ENCODE peak calls at places on chromosome 12, in six cellular contexts. One of them, this sample, is unnamed.

GRCh38 chr12:63084501-63084900 is 66.5 kb downstream of the AVPR1A start:
- DNase-seq in kidney: no peak
- DNase-seq in astrocyte of the spinal cord: no peak
- DNase-seq in left lung: no peak
- DNase-seq in IMR-90: no peak
- DNase-seq in Karpas-422: no peak
- DNase-seq in this sample: no peak

GRCh38 chr12:34402228-34402898 is 380.1 kb downstream of the ALG10 start:
- DNase-seq in kidney: peak; percentile 56
- DNase-seq in astrocyte of the spinal cord: no peak
- DNase-seq in left lung: peak; percentile 64
- DNase-seq in IMR-90: no peak
- DNase-seq in Karpas-422: no peak
- DNase-seq in this sample: no peak

GRCh38 chr12:44626883-44627282 is 249.2 kb downstream of the NELL2 start:
- DNase-seq in kidney: no peak
- DNase-seq in astrocyte of the spinal cord: no peak
- DNase-seq in left lung: no peak
- DNase-seq in IMR-90: no peak
- DNase-seq in Karpas-422: no peak
- DNase-seq in this sample: no peak

GRCh38 chr12:123532808-123533649 is 490 bp downstream of the RILPL1 start:
- DNase-seq in kidney: peak; percentile 87
- DNase-seq in astrocyte of the spinal cord: peak; percentile 35
- DNase-seq in left lung: peak; percentile 89
- DNase-seq in IMR-90: peak; percentile 24
- DNase-seq in Karpas-422: no peak
- DNase-seq in this sample: peak; percentile 23

GRCh38 chr12:89840162-89840922 is 131.7 kb upstream of the ATP2B1 start:
- DNase-seq in kidney: no peak
- DNase-seq in astrocyte of the spinal cord: no peak
- DNase-seq in left lung: no peak
- DNase-seq in IMR-90: peak; percentile 51
- DNase-seq in Karpas-422: no peak
- DNase-seq in this sample: no peak

GRCh38 chr12:52082026-52082667 is 2.6 kb downstream of the SMIM41 start:
- DNase-seq in kidney: peak; percentile 83
- DNase-seq in astrocyte of the spinal cord: no peak
- DNase-seq in left lung: no peak
- DNase-seq in IMR-90: peak; percentile 61
- DNase-seq in Karpas-422: no peak
- DNase-seq in this sample: no peak

GRCh38 chr12:59742831-59743230 is 147.0 kb downstream of the SLC16A7 start:
- DNase-seq in kidney: no peak
- DNase-seq in astrocyte of the spinal cord: peak; percentile 22
- DNase-seq in left lung: no peak
- DNase-seq in IMR-90: peak; percentile 71
- DNase-seq in Karpas-422: no peak
- DNase-seq in this sample: no peak

GRCh38 chr12:83173250-83173649 is 486.5 kb downstream of the TMTC2 start:
- DNase-seq in kidney: no peak
- DNase-seq in astrocyte of the spinal cord: no peak
- DNase-seq in left lung: no peak
- DNase-seq in IMR-90: no peak
- DNase-seq in Karpas-422: no peak
- DNase-seq in this sample: no peak

GRCh38 chr12:1873531-1874149 is 44.8 kb downstream of the CACNA2D4 start:
- DNase-seq in kidney: no peak
- DNase-seq in astrocyte of the spinal cord: no peak
- DNase-seq in left lung: no peak
- DNase-seq in IMR-90: no peak
- DNase-seq in Karpas-422: no peak
- DNase-seq in this sample: no peak

GRCh38 chr12:9900930-9901329 is 19.6 kb downstream of the KLRF2 start:
- DNase-seq in kidney: no peak
- DNase-seq in astrocyte of the spinal cord: no peak
- DNase-seq in left lung: no peak
- DNase-seq in IMR-90: no peak
- DNase-seq in Karpas-422: no peak
- DNase-seq in this sample: no peak

GRCh38 chr12:108119126-108119973 is 9.7 kb upstream of the WSCD2 start:
- DNase-seq in kidney: no peak
- DNase-seq in astrocyte of the spinal cord: no peak
- DNase-seq in left lung: no peak
- DNase-seq in IMR-90: no peak
- DNase-seq in Karpas-422: no peak
- DNase-seq in this sample: no peak

GRCh38 chr12:23704992-23705943 is 244.2 kb downstream of the SOX5 start:
- DNase-seq in kidney: no peak
- DNase-seq in astrocyte of the spinal cord: no peak
- DNase-seq in left lung: no peak
- DNase-seq in IMR-90: no peak
- DNase-seq in Karpas-422: no peak
- DNase-seq in this sample: no peak

GRCh38 chr12:81800298-81801148 is 41.4 kb upstream of the PPFIA2 start:
- DNase-seq in kidney: no peak
- DNase-seq in astrocyte of the spinal cord: peak; percentile 58
- DNase-seq in left lung: no peak
- DNase-seq in IMR-90: no peak
- DNase-seq in Karpas-422: no peak
- DNase-seq in this sample: peak; percentile 19

GRCh38 chr12:13365782-13366366 is 169.3 kb downstream of the EMP1 start:
- DNase-seq in kidney: no peak
- DNase-seq in astrocyte of the spinal cord: no peak
- DNase-seq in left lung: no peak
- DNase-seq in IMR-90: no peak
- DNase-seq in Karpas-422: no peak
- DNase-seq in this sample: no peak

GRCh38 chr12:49843411-49843810 is 505 bp upstream of the BCDIN3D start:
- DNase-seq in kidney: no peak
- DNase-seq in astrocyte of the spinal cord: no peak
- DNase-seq in left lung: no peak
- DNase-seq in IMR-90: no peak
- DNase-seq in Karpas-422: no peak
- DNase-seq in this sample: no peak

GRCh38 chr12:49847161-49847560 is 4.3 kb upstream of the BCDIN3D start:
- DNase-seq in kidney: no peak
- DNase-seq in astrocyte of the spinal cord: no peak
- DNase-seq in left lung: no peak
- DNase-seq in IMR-90: no peak
- DNase-seq in Karpas-422: no peak
- DNase-seq in this sample: no peak

GRCh38 chr12:49846033-49846432 is 3.1 kb upstream of the BCDIN3D start:
- DNase-seq in kidney: no peak
- DNase-seq in astrocyte of the spinal cord: no peak
- DNase-seq in left lung: no peak
- DNase-seq in IMR-90: no peak
- DNase-seq in Karpas-422: no peak
- DNase-seq in this sample: no peak

GRCh38 chr12:49842519-49843352 is at the start of gene BCDIN3D:
- DNase-seq in kidney: peak; percentile 97
- DNase-seq in astrocyte of the spinal cord: peak; percentile 93
- DNase-seq in left lung: peak; percentile 99
- DNase-seq in IMR-90: peak; percentile 91
- DNase-seq in Karpas-422: peak; percentile 97
- DNase-seq in this sample: peak; percentile 98

GRCh38 chr12:49843871-49844437 is 1.0 kb upstream of the BCDIN3D start:
- DNase-seq in kidney: no peak
- DNase-seq in astrocyte of the spinal cord: no peak
- DNase-seq in left lung: no peak
- DNase-seq in IMR-90: no peak
- DNase-seq in Karpas-422: no peak
- DNase-seq in this sample: peak; percentile 47
- H3K4me3 ChIP-seq in kidney: no peak overlapping the region
- H3K4me3 ChIP-seq in astrocyte of the spinal cord: no peak overlapping the region
- H3K4me3 ChIP-seq in left lung: no peak overlapping the region
- H3K4me3 ChIP-seq in IMR-90: no peak overlapping the region
- H3K4me3 ChIP-seq in Karpas-422: peak overlapping the region; percentile 85
- H3K4me3 ChIP-seq in this sample: no peak overlapping the region

GRCh38 chr12:29983917-29984316 is 200.2 kb upstream of the TMTC1 start:
- DNase-seq in kidney: no peak
- DNase-seq in astrocyte of the spinal cord: no peak
- DNase-seq in left lung: no peak
- DNase-seq in IMR-90: no peak
- DNase-seq in Karpas-422: no peak
- DNase-seq in this sample: no peak
- H3K4me3 ChIP-seq in kidney: no peak overlapping the region
- H3K4me3 ChIP-seq in astrocyte of the spinal cord: no peak overlapping the region
- H3K4me3 ChIP-seq in left lung: no peak overlapping the region
- H3K4me3 ChIP-seq in IMR-90: no peak overlapping the region
- H3K4me3 ChIP-seq in Karpas-422: no peak overlapping the region
- H3K4me3 ChIP-seq in this sample: no peak overlapping the region

GRCh38 chr12:96036765-96037455 is 1.5 kb upstream of the LTA4H start:
- DNase-seq in kidney: no peak
- DNase-seq in astrocyte of the spinal cord: peak; percentile 42
- DNase-seq in left lung: no peak
- DNase-seq in IMR-90: peak; percentile 82
- DNase-seq in Karpas-422: no peak
- DNase-seq in this sample: peak; percentile 66

GRCh38 chr12:96034631-96035282 is 630 bp downstream of the LTA4H start:
- DNase-seq in kidney: no peak
- DNase-seq in astrocyte of the spinal cord: peak; percentile 36
- DNase-seq in left lung: peak; percentile 76
- DNase-seq in IMR-90: peak; percentile 37
- DNase-seq in Karpas-422: peak; percentile 59
- DNase-seq in this sample: peak; percentile 50

GRCh38 chr12:96028538-96028937 is 6.8 kb downstream of the LTA4H start:
- DNase-seq in kidney: no peak
- DNase-seq in astrocyte of the spinal cord: no peak
- DNase-seq in left lung: no peak
- DNase-seq in IMR-90: no peak
- DNase-seq in Karpas-422: no peak
- DNase-seq in this sample: no peak

GRCh38 chr12:96035283-96036236 is at the start of gene LTA4H:
- DNase-seq in kidney: peak; percentile 98
- DNase-seq in astrocyte of the spinal cord: peak; percentile 99
- DNase-seq in left lung: peak; percentile 97
- DNase-seq in IMR-90: peak; percentile 98
- DNase-seq in Karpas-422: peak; percentile 99
- DNase-seq in this sample: peak; percentile 99

GRCh38 chr12:96033549-96034389 is 1.6 kb downstream of the LTA4H start:
- DNase-seq in kidney: no peak
- DNase-seq in astrocyte of the spinal cord: no peak
- DNase-seq in left lung: no peak
- DNase-seq in IMR-90: no peak
- DNase-seq in Karpas-422: no peak
- DNase-seq in this sample: no peak
- H3K4me3 ChIP-seq in kidney: peak overlapping the region; percentile 99
- H3K4me3 ChIP-seq in astrocyte of the spinal cord: peak overlapping the region; percentile 93
- H3K4me3 ChIP-seq in left lung: peak overlapping the region; percentile 91
- H3K4me3 ChIP-seq in IMR-90: peak overlapping the region; percentile 87
- H3K4me3 ChIP-seq in Karpas-422: peak overlapping the region; percentile 88
- H3K4me3 ChIP-seq in this sample: peak overlapping the region; percentile 67

GRCh38 chr12:5988088-5988487 is 43.0 kb upstream of the ANO2 start:
- DNase-seq in kidney: no peak
- DNase-seq in astrocyte of the spinal cord: no peak
- DNase-seq in left lung: no peak
- DNase-seq in IMR-90: no peak
- DNase-seq in Karpas-422: no peak
- DNase-seq in this sample: no peak

GRCh38 chr12:5985471-5985870 is 40.4 kb upstream of the ANO2 start:
- DNase-seq in kidney: no peak
- DNase-seq in astrocyte of the spinal cord: no peak
- DNase-seq in left lung: no peak
- DNase-seq in IMR-90: no peak
- DNase-seq in Karpas-422: no peak
- DNase-seq in this sample: no peak

GRCh38 chr12:5989621-5990020 is 44.6 kb upstream of the ANO2 start:
- DNase-seq in kidney: no peak
- DNase-seq in astrocyte of the spinal cord: no peak
- DNase-seq in left lung: no peak
- DNase-seq in IMR-90: no peak
- DNase-seq in Karpas-422: no peak
- DNase-seq in this sample: peak; percentile 30

GRCh38 chr12:5987573-5987972 is 42.5 kb upstream of the ANO2 start:
- DNase-seq in kidney: no peak
- DNase-seq in astrocyte of the spinal cord: no peak
- DNase-seq in left lung: no peak
- DNase-seq in IMR-90: no peak
- DNase-seq in Karpas-422: no peak
- DNase-seq in this sample: no peak

GRCh38 chr12:5988659-5989116 is 43.6 kb upstream of the ANO2 start:
- DNase-seq in kidney: peak; percentile 90
- DNase-seq in astrocyte of the spinal cord: peak; percentile 69
- DNase-seq in left lung: peak; percentile 96
- DNase-seq in IMR-90: peak; percentile 71
- DNase-seq in Karpas-422: peak; percentile 88
- DNase-seq in this sample: peak; percentile 81
- H3K4me3 ChIP-seq in kidney: no peak overlapping the region
- H3K4me3 ChIP-seq in astrocyte of the spinal cord: no peak overlapping the region
- H3K4me3 ChIP-seq in left lung: no peak overlapping the region
- H3K4me3 ChIP-seq in IMR-90: no peak overlapping the region
- H3K4me3 ChIP-seq in Karpas-422: no peak overlapping the region
- H3K4me3 ChIP-seq in this sample: no peak overlapping the region

GRCh38 chr12:130838284-130838950 is 633 bp downstream of the STX2 start:
- DNase-seq in kidney: peak; percentile 86
- DNase-seq in astrocyte of the spinal cord: no peak
- DNase-seq in left lung: no peak
- DNase-seq in IMR-90: no peak
- DNase-seq in Karpas-422: peak; percentile 70
- DNase-seq in this sample: peak; percentile 35

GRCh38 chr12:130835011-130835410 is 4.0 kb downstream of the STX2 start:
- DNase-seq in kidney: no peak
- DNase-seq in astrocyte of the spinal cord: no peak
- DNase-seq in left lung: no peak
- DNase-seq in IMR-90: no peak
- DNase-seq in Karpas-422: no peak
- DNase-seq in this sample: no peak

GRCh38 chr12:130838951-130839769 is at the start of gene STX2:
- DNase-seq in kidney: peak; percentile 95
- DNase-seq in astrocyte of the spinal cord: peak; percentile 79
- DNase-seq in left lung: peak; percentile 97
- DNase-seq in IMR-90: peak; percentile 74
- DNase-seq in Karpas-422: peak; percentile 94
- DNase-seq in this sample: peak; percentile 71

GRCh38 chr12:130835436-130835835 is 3.6 kb downstream of the STX2 start:
- DNase-seq in kidney: no peak
- DNase-seq in astrocyte of the spinal cord: no peak
- DNase-seq in left lung: no peak
- DNase-seq in IMR-90: no peak
- DNase-seq in Karpas-422: no peak
- DNase-seq in this sample: no peak

DNA sequence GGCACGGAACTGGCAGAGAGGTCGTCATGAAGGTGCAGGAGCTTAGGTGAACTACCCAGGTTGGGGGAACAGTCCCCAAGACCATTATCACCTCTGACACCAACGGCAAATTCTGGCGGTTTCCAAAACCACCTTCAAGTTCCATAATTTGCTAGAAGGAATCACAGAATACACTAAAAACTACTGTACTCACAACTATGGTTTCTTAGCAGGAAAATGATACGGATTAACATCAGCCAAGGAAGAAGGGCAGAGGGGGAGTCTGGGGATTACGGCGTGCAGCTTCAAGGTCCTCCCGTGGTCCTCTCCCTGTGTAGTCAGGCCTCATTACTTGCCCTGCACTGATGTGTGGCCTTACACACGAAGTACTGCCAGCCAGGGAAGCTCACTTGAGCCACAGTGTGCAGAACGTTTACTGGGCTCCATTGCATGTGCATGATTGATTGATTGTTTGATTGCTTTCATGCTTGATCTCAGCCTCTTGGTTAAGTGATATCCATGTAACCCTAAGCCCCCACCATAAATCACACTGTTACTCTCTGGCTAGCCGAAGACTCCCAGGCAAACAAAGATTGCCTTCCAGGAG is 813 bp upstream of the STX2 start:
- DNase-seq in kidney: no peak
- DNase-seq in astrocyte of the spinal cord: no peak
- DNase-seq in left lung: no peak
- DNase-seq in IMR-90: no peak
- DNase-seq in Karpas-422: no peak
- DNase-seq in this sample: no peak
- H3K4me3 ChIP-seq in kidney: peak overlapping the region; percentile 73
- H3K4me3 ChIP-seq in astrocyte of the spinal cord: peak overlapping the region; percentile 40
- H3K4me3 ChIP-seq in left lung: peak overlapping the region; percentile 32
- H3K4me3 ChIP-seq in IMR-90: peak overlapping the region; percentile 53
- H3K4me3 ChIP-seq in Karpas-422: peak overlapping the region; percentile 62
- H3K4me3 ChIP-seq in this sample: no peak overlapping the region

This sample was measured in epithelial cell of esophagus.